ENCODE peak calls at places on chromosomes 12 and 14, in nine cellular contexts. D is BE2C, L is anterior cingulate cortex, C is brain microvascular endothelial cell, T is astrocyte, B is HEK293T, N is NCI-H1092, F is RPMI8226, Y is cardiac muscle cell. Q is an unnamed sample.

GRCh38 chr12:93825501-93825888 is 148.3 kb downstream of the CRADD start:
- DNase-seq in Y (peak), T (no peak), C (no peak), D (no peak), L (no peak), B (no peak), N (no peak), F (no peak), Q (no peak)

GRCh38 chr12:100942984-100943749 is 148.6 kb downstream of the ANO4 start:
- DNase-seq in N (no peak), F (no peak), B (no peak), T (peak), C (no peak), L (no peak), D (no peak), Y (no peak), Q (no peak)

GRCh38 chr12:52091869-52092268 is 12.4 kb downstream of the SMIM41 start:
- DNase-seq in Y (no peak), B (no peak), T (no peak), D (no peak), F (no peak), L (no peak), N (no peak), C (no peak), Q (no peak)

GRCh38 chr14:65041434-65041915 is 54.8 kb downstream of the FNTB start:
- DNase-seq in D (no peak), Y (no peak), L (no peak), C (no peak), B (no peak), N (no peak), T (no peak), F (no peak), Q (no peak)

GRCh38 chr12:94761559-94761958 is 111.2 kb upstream of the TMCC3 start:
- DNase-seq in N (no peak), T (peak), D (no peak), F (no peak), L (no peak), B (no peak), Y (peak), C (peak), Q (peak)

GRCh38 chr12:56358836-56359532 is 923 bp downstream of the STAT2 start:
- DNase-seq in F (peak), Y (peak), L (no peak), T (peak), D (no peak), C (peak), B (no peak), N (no peak), Q (peak)

GRCh38 chr12:53985358-53985899 is 483 bp downstream of the HOXC10 start:
- DNase-seq in F (no peak), D (peak), L (no peak), B (no peak), C (no peak), Y (no peak), N (no peak), T (no peak), Q (no peak)

GRCh38 chr12:132194056-132194455 is 49.8 kb downstream of the NOC4L start:
- DNase-seq in C (no peak), B (peak), Y (no peak), F (peak), L (no peak), T (no peak), N (no peak), D (no peak), Q (no peak)

GRCh38 chr14:24513009-24513408 is 4.9 kb upstream of the CMA1 start:
- DNase-seq in C (no peak), Y (peak), B (no peak), D (no peak), N (no peak), F (no peak), T (no peak), L (no peak), Q (no peak)

GRCh38 chr12:42789808-42790760 is 200.5 kb upstream of the PRICKLE1 start:
- DNase-seq in L (no peak), D (no peak), B (no peak), Y (peak), T (peak), N (no peak), C (no peak), F (no peak), Q (no peak)

GRCh38 chr14:73136085-73136386 is 271 bp upstream of the PSEN1 start:
- DNase-seq in Y (no peak), C (no peak), N (no peak), F (no peak), L (no peak), B (no peak), T (no peak), D (no peak), Q (no peak)

GRCh38 chr12:109462868-109463692 is 14.0 kb downstream of the KCTD10 start:
- DNase-seq in C (peak), L (no peak), D (peak), N (no peak), Y (peak), B (no peak), F (no peak), T (peak), Q (peak)

GRCh38 chr12:49828143-49829091 is at the start of gene NCKAP5L:
- DNase-seq in B (peak), C (peak), Y (peak), D (peak), N (peak), F (peak), L (peak), T (peak), Q (peak)

GRCh38 chr12:127928615-127929014 is 338.4 kb upstream of the TMEM132C start:
- DNase-seq in Y (no peak), B (no peak), L (no peak), D (no peak), N (no peak), C (peak), F (no peak), T (peak), Q (peak)

GRCh38 chr14:23302290-23303225 is at the start of gene PPP1R3E:
- DNase-seq in L (no peak), F (peak), C (no peak), T (no peak), Y (peak), B (peak), D (peak), N (peak), Q (peak)

GRCh38 chr12:30698346-30698745 is 2.7 kb upstream of the IPO8 start:
- DNase-seq in B (no peak), D (no peak), N (no peak), Y (no peak), C (no peak), T (no peak), L (no peak), F (no peak), Q (no peak)

GRCh38 chr14:54435500-54435981 is 5.6 kb downstream of the CNIH1 start:
- DNase-seq in T (peak), D (no peak), C (peak), B (no peak), F (no peak), L (no peak), N (no peak), Y (peak), Q (peak)

Q was measured in hepatic stellate cell.